ENCODE peak calls at places on chromosomes 7 and 10, in five cellular contexts. Y is CD8-positive, alpha-beta T cell; K is PC-3; L is gastrocnemius medialis; V is Peyer's patch. P is an unnamed sample.
A peak's percentile ranks its signal among the peaks of the same experiment; 100 is the strongest.

GRCh38 chr7:36651404-36651803 is 72.9 kb downstream of the AOAH start:
- DNase-seq in K (peak; percentile 66), Y (no peak), V (no peak), L (no peak), P (no peak)

GRCh38 chr10:110967645-110968044 is 48.2 kb downstream of the SHOC2 start:
- DNase-seq in Y (no peak), K (no peak), L (no peak), V (no peak), P (no peak)

GRCh38 chr7:93145324-93145723 is 2.9 kb downstream of the SAMD9L start:
- DNase-seq in L (no peak), V (no peak), K (no peak), Y (no peak), P (no peak)

GRCh38 chr10:65358565-65358964 is 1567.3 kb upstream of the LRRTM3 start:
- DNase-seq in L (no peak), V (no peak), K (peak; percentile 76), Y (no peak), P (no peak)

GRCh38 chr7:28041508-28042314 is 138.9 kb downstream of the JAZF1 start:
- DNase-seq in V (no peak), L (no peak), Y (no peak), K (peak; percentile 77), P (no peak)

GRCh38 chr10:70985824-70986336 is 97.5 kb upstream of the PCBD1 start:
- DNase-seq in K (peak; percentile 74), V (peak; percentile 59), L (peak; percentile 13), Y (no peak), P (no peak)

GRCh38 chr7:55113760-55114541 is 95.1 kb downstream of the EGFR start:
- DNase-seq in K (no peak), Y (no peak), V (no peak), L (no peak), P (no peak)

GRCh38 chr10:62015994-62016393 is 114.5 kb downstream of the ARID5B start:
- DNase-seq in K (no peak), V (no peak), Y (no peak), L (no peak), P (no peak)

GRCh38 chr7:1715331-1715625 is 45.2 kb downstream of the ELFN1 start:
- DNase-seq in L (no peak), K (no peak), V (no peak), Y (no peak), P (no peak)

GRCh38 chr10:13873201-13873600 is 286.4 kb downstream of the PRPF18 start:
- DNase-seq in V (no peak), L (no peak), Y (no peak), K (no peak), P (no peak)

GRCh38 chr7:34451923-34452322 is 206.1 kb upstream of the NPSR1 start:
- DNase-seq in K (peak; percentile 17), L (no peak), Y (no peak), V (no peak), P (no peak)

GRCh38 chr10:103069453-103070331 is 123.4 kb downstream of the NT5C2 start:
- DNase-seq in L (no peak), K (peak; percentile 74), V (peak; percentile 75), Y (peak; percentile 80), P (no peak)

GRCh38 chr10:70695241-70696030 is 23.1 kb downstream of the ADAMTS14 start:
- DNase-seq in K (peak; percentile 83), V (no peak), L (no peak), Y (no peak), P (no peak)

GRCh38 chr7:140192176-140192575 is 15.4 kb upstream of the KDM7A start:
- DNase-seq in K (no peak), V (no peak), L (no peak), Y (no peak), P (no peak)

GRCh38 chr10:125707852-125708468 is 11.5 kb upstream of the EDRF1 start:
- DNase-seq in L (no peak), Y (no peak), V (no peak), K (peak; percentile 80), P (no peak)

GRCh38 chr7:84529480-84530205 is 335.1 kb upstream of the SEMA3A start:
- DNase-seq in V (no peak), Y (no peak), L (no peak), K (peak; percentile 89), P (no peak)

GRCh38 chr7:151231964-151232271 is 365 bp upstream of the CHPF2 start:
- DNase-seq in V (no peak), Y (no peak), K (peak; percentile 17), L (no peak), P (no peak)

GRCh38 chr7:56009695-56010094 is 41.5 kb downstream of the PSPH start:
- DNase-seq in K (no peak), Y (no peak), L (no peak), V (no peak), P (no peak)

GRCh38 chr10:20622522-20623270 is 274.4 kb downstream of the NEBL start:
- DNase-seq in L (no peak), V (no peak), Y (no peak), K (peak; percentile 87), P (no peak)

GRCh38 chr10:14022052-14022451 is 308.7 kb downstream of the FRMD4A start:
- DNase-seq in K (no peak), V (no peak), L (no peak), Y (no peak), P (no peak)

GRCh38 chr10:27959093-27959715 is 39.7 kb downstream of the ODAD2 start:
- DNase-seq in V (no peak), K (no peak), Y (no peak), L (no peak), P (no peak)

GRCh38 chr10:101020427-101020826 is 10.5 kb downstream of the PDZD7 start:
- DNase-seq in V (no peak), K (no peak), Y (no peak), L (no peak), P (no peak)

GRCh38 chr10:37992083-37992482 is 15.6 kb upstream of the ZNF25 start:
- DNase-seq in V (no peak), L (no peak), Y (no peak), K (no peak), P (no peak)

GRCh38 chr7:39609462-39610149 is 13.8 kb upstream of the RALA start:
- DNase-seq in L (no peak), K (no peak), V (peak; percentile 54), Y (peak; percentile 64), P (no peak)

GRCh38 chr10:119207367-119207668 is at the start of gene GRK5:
- DNase-seq in V (peak; percentile 95), K (peak; percentile 93), L (peak; percentile 87), Y (peak; percentile 96), P (peak; percentile 98)
- H3K27ac ChIP-seq in V (peak within 1 kb of the TSS; percentile 98), K (peak within 1 kb of the TSS; percentile 56), L (peak within 1 kb of the TSS; percentile 98), Y (peak within 1 kb of the TSS; percentile 57), P (peak within 1 kb of the TSS; percentile 93)

DNA sequence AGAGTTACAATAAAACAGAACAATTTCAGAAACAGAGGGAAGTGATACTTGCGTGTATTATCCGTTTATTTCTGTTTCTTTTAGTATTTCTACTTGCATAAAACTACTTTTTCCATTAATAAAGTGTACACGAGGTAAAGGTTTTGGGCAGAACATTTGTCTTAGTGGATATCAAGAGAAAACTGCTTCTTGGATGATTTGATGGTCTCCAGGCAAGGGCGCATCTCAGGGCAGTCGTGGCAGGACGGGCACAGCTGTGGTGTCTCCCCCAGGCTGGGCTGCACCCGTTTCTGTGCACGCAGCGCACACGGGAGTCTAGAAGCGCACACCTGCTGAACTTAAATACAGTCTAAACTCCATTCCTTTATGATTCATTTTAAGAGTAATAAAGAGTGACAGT is 23.4 kb upstream of the RNF32 start:
- DNase-seq in V (no peak), L (no peak), Y (no peak), K (no peak), P (no peak)
- H3K4me3 ChIP-seq in V (peak overlapping the region; percentile 16), L (no peak overlapping the region), Y (no peak overlapping the region), K (no peak overlapping the region), P (no peak overlapping the region)

GRCh38 chr7:12066004-12066403 is 145.1 kb upstream of the TMEM106B start:
- DNase-seq in L (no peak), V (no peak), K (peak; percentile 90), Y (no peak), P (no peak)

GRCh38 chr7:12056977-12057376 is 154.1 kb upstream of the TMEM106B start:
- DNase-seq in Y (no peak), K (no peak), V (no peak), L (no peak), P (no peak)

GRCh38 chr7:12066561-12066960 is 144.5 kb upstream of the TMEM106B start:
- DNase-seq in K (peak; percentile 92), V (no peak), Y (no peak), L (no peak), P (no peak)

GRCh38 chr7:12064716-12065115 is 146.4 kb upstream of the TMEM106B start:
- DNase-seq in L (no peak), Y (no peak), K (no peak), V (no peak), P (no peak)

GRCh38 chr7:12062062-12062461 is 149.0 kb upstream of the TMEM106B start:
- DNase-seq in K (no peak), L (no peak), Y (no peak), V (no peak), P (no peak)
- TF ChIP-seq CTCF in K (no peak), L (no peak), Y (no peak), V (no peak), P (no peak)

GRCh38 chr10:58784361-58784760 is 271.7 kb downstream of the BICC1 start:
- DNase-seq in Y (no peak), V (no peak), L (no peak), K (peak; percentile 40), P (no peak)
- H3K27ac ChIP-seq in Y (no peak overlapping the region), V (no peak overlapping the region), L (peak overlapping the region; percentile 55), K (no peak overlapping the region), P (no peak overlapping the region)

GRCh38 chr10:75281980-75282379 is 46.2 kb upstream of the COMTD1 start:
- DNase-seq in K (no peak), V (no peak), L (no peak), Y (no peak), P (peak; percentile 31)

GRCh38 chr10:75272896-75273295 is 37.1 kb upstream of the COMTD1 start:
- DNase-seq in V (no peak), Y (no peak), L (no peak), K (peak; percentile 81), P (no peak)

DNA sequence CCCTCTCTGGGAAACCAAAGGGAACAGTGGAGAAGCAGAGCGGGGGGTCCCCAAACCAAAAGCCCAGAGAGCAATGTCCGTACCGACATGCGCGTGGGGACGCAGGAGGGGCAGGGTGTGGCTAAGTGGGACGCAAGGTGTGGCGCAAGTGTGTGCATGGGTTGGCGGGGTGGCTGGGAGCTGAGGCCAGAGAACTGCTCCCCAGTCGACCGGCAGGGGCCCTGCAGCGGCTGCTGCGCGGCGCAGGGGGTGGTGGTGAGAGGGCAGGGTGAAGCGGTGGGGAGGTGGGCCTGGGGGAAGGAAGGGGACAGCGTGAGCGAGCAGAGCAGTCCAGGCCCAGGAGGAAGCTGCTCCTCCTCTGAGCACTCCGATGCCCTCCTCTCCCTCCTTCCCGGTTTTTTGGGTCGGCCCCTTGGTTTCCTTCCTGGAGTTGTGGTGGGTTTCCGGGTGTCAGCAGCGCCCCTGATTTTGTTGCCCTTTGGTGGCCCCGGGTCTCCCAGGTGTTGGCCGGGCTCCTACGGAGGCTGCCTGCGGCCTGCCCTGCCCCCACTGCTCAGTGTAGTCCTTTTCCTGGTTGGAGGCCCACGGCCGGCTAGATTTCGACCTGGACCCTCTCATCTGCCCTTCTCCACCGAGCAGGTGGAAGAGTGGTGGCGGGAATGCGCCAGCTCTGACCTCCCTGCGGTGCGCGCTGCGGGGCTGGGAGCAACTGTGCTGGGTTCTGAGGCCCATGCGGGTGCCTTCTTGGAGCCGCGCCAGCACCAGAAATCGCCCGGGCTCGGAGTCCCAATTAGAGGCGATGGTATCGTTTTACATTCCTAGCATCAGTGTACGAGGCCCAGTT is 40.5 kb upstream of the COMTD1 start:
- DNase-seq in Y (no peak), V (peak; percentile 70), K (no peak), L (no peak), P (no peak)
- H3K4me3 ChIP-seq in Y (no peak overlapping the region), V (peak overlapping the region; percentile 6), K (no peak overlapping the region), L (peak overlapping the region; percentile 21), P (no peak overlapping the region)